ENCODE peak calls at places on chromosomes 5 and 9, in nine cellular contexts. Y is HS-5, O is non-pigmented ciliary epithelial cell, J is epithelial cell of esophagus, B is mucosa of gallbladder, U is breast epithelium, Q is amygdala, T is T-cell, C is GM10248. E is an unnamed sample.

GRCh38 chr9:76927540-76928240 is 21.8 kb upstream of the PRUNE2 start:
- DNase-seq in Y (peak), O (no peak), J (no peak), B (no peak), U (no peak), Q (no peak), T (no peak), C (no peak), E (no peak)

GRCh38 chr9:135490166-135490870 is 10.2 kb upstream of the MRPS2 start:
- DNase-seq in Y (no peak), O (no peak), J (no peak), B (no peak), U (no peak), Q (no peak), T (no peak), C (no peak), E (no peak)

GRCh38 chr5:65355301-65355700 is 126.4 kb downstream of the ADAMTS6 start:
- DNase-seq in Y (no peak), O (no peak), J (no peak), B (no peak), U (no peak), Q (no peak), T (no peak), C (no peak), E (no peak)

GRCh38 chr5:7869474-7870136 is 657 bp downstream of the MTRR start:
- DNase-seq in Y (no peak), O (no peak), J (peak), B (no peak), U (no peak), Q (no peak), T (peak), C (peak), E (no peak)

GRCh38 chr5:1536298-1537165 is 12.8 kb upstream of the LPCAT1 start:
- DNase-seq in Y (no peak), O (no peak), J (peak), B (peak), U (peak), Q (no peak), T (peak), C (peak), E (peak)

GRCh38 chr5:75412111-75412990 is 75.3 kb downstream of the HMGCR start:
- DNase-seq in Y (peak), O (peak), J (peak), B (no peak), U (no peak), Q (no peak), T (no peak), C (no peak), E (no peak)

GRCh38 chr5:149938272-149938671 is 6.3 kb downstream of the PDE6A start:
- DNase-seq in Y (peak), O (no peak), J (peak), B (peak), U (peak), Q (no peak), T (no peak), C (no peak), E (no peak)

GRCh38 chr9:5089737-5090136 is 95.7 kb downstream of the INSL6 start:
- DNase-seq in Y (no peak), O (no peak), J (peak), B (no peak), U (no peak), Q (no peak), T (no peak), C (no peak), E (no peak)

GRCh38 chr9:131395027-131395744 is 1.3 kb downstream of the PRRC2B start:
- DNase-seq in Y (no peak), O (no peak), J (peak), B (no peak), U (peak), Q (no peak), T (peak), C (peak), E (peak)

GRCh38 chr9:18480649-18481048 is 6.7 kb downstream of the ADAMTSL1 start:
- DNase-seq in Y (peak), O (no peak), J (no peak), B (no peak), U (no peak), Q (no peak), T (no peak), C (no peak), E (no peak)

GRCh38 chr5:150653762-150654158 is 7.3 kb upstream of the MYOZ3 start:
- DNase-seq in Y (no peak), O (no peak), J (no peak), B (no peak), U (no peak), Q (no peak), T (no peak), C (no peak), E (no peak)

GRCh38 chr9:19894975-19895374 is 106.1 kb upstream of the SLC24A2 start:
- DNase-seq in Y (no peak), O (peak), J (peak), B (peak), U (no peak), Q (no peak), T (no peak), C (no peak), E (no peak)

GRCh38 chr9:42388846-42389245 is 205.4 kb downstream of the SPATA31A6 start:
- DNase-seq in Y (no peak), O (no peak), J (no peak), B (no peak), U (no peak), Q (no peak), T (no peak), C (peak), E (no peak)

GRCh38 chr5:133912951-133913350 is 55.5 kb downstream of the C5orf15 start:
- DNase-seq in Y (no peak), O (no peak), J (no peak), B (no peak), U (no peak), Q (no peak), T (no peak), C (no peak), E (no peak)

GRCh38 chr5:115194671-115195070 is 25.0 kb upstream of the TRIM36 start:
- DNase-seq in Y (no peak), O (no peak), J (no peak), B (peak), U (no peak), Q (no peak), T (no peak), C (no peak), E (no peak)

GRCh38 chr5:61217251-61217650 is 55.0 kb upstream of the SMIM15 start:
- DNase-seq in Y (no peak), O (no peak), J (no peak), B (no peak), U (no peak), Q (no peak), T (no peak), C (no peak), E (no peak)

GRCh38 chr5:171945066-171945465 is 61.4 kb downstream of the FBXW11 start:
- DNase-seq in Y (no peak), O (no peak), J (peak), B (no peak), U (no peak), Q (no peak), T (no peak), C (no peak), E (no peak)

GRCh38 chr5:146690880-146691355 is 174.9 kb upstream of the GPR151 start:
- DNase-seq in Y (no peak), O (no peak), J (no peak), B (no peak), U (no peak), Q (no peak), T (no peak), C (no peak), E (no peak)

GRCh38 chr9:123998970-123999621 is 12.5 kb upstream of the LHX2 start:
- DNase-seq in Y (no peak), O (no peak), J (no peak), B (no peak), U (no peak), Q (no peak), T (no peak), C (no peak), E (no peak)

GRCh38 chr5:132095077-132095744 is 21.6 kb downstream of the CSF2 start:
- DNase-seq in Y (no peak), O (no peak), J (no peak), B (no peak), U (no peak), Q (no peak), T (no peak), C (no peak), E (no peak)

GRCh38 chr5:119570935-119571334 is 58.4 kb upstream of the FAM170A start:
- DNase-seq in Y (no peak), O (no peak), J (no peak), B (no peak), U (no peak), Q (no peak), T (no peak), C (no peak), E (no peak)

GRCh38 chr5:23007226-23007625 is 154.1 kb upstream of the CDH12 start:
- DNase-seq in Y (no peak), O (no peak), J (peak), B (no peak), U (no peak), Q (no peak), T (no peak), C (no peak), E (no peak)

GRCh38 chr9:32703635-32704034 is 68.2 kb upstream of the TAF1L start:
- DNase-seq in Y (no peak), O (no peak), J (peak), B (no peak), U (no peak), Q (no peak), T (no peak), C (no peak), E (no peak)

GRCh38 chr9:75198436-75198835 is 110.1 kb downstream of the OSTF1 start:
- DNase-seq in Y (no peak), O (no peak), J (no peak), B (no peak), U (no peak), Q (no peak), T (no peak), C (no peak), E (peak)

GRCh38 chr5:7857918-7858632 is 7.1 kb upstream of the CFAP90 start:
- DNase-seq in Y (no peak), O (no peak), J (no peak), B (no peak), U (no peak), Q (no peak), T (no peak), C (no peak), E (no peak)

GRCh38 chr5:19927919-19928318 is 60.1 kb downstream of the CDH18 start:
- DNase-seq in Y (no peak), O (no peak), J (no peak), B (no peak), U (no peak), Q (no peak), T (no peak), C (no peak), E (no peak)

GRCh38 chr9:124849801-124850200 is 3.5 kb upstream of the WDR38 start:
- DNase-seq in Y (no peak), O (no peak), J (no peak), B (no peak), U (no peak), Q (no peak), T (no peak), C (no peak), E (no peak)

GRCh38 chr9:74497750-74498615 is 848 bp downstream of the RORB start:
- DNase-seq in Y (no peak), O (no peak), J (peak), B (peak), U (no peak), Q (no peak), T (no peak), C (peak), E (no peak)

E was measured in H1.